ENCODE peak calls at places on chromosomes 6 and 20, in five cellular contexts. Y is ascending aorta; W is EL; G is kidney tubule cell; I is activated CD8-positive, alpha-beta memory T cell treated with anti-CD3 and anti-CD28 coated beads, Interleukin-2, amount 50 U/mL, for 48 hours. V is an unnamed sample.

GRCh38 chr6:40436685-40437604 is 150.2 kb downstream of the LRFN2 start:
- DNase-seq in G (no peak), Y (no peak), I (no peak), W (peak), V (no peak)

GRCh38 chr6:157443066-157443800 is 62.2 kb downstream of the ZDHHC14 start:
- DNase-seq in G (peak), Y (peak), W (peak), I (no peak), V (no peak)

GRCh38 chr6:43119456-43119855 is 43.3 kb downstream of the PTK7 start:
- DNase-seq in W (no peak), G (no peak), I (no peak), Y (no peak), V (no peak)

GRCh38 chr6:118501099-118501498 is 47.0 kb upstream of the PLN start:
- DNase-seq in Y (no peak), W (no peak), I (no peak), G (no peak), V (no peak)

GRCh38 chr6:159788757-159789376 is 535 bp downstream of the TCP1 start:
- DNase-seq in W (peak), G (peak), Y (peak), I (peak), V (no peak)

GRCh38 chr20:44644384-44645131 is 6.9 kb downstream of the ADA start:
- DNase-seq in G (no peak), I (peak), Y (no peak), W (no peak), V (peak)

GRCh38 chr6:5260111-5260620 is 584 bp downstream of the LYRM4 start:
- DNase-seq in Y (no peak), G (peak), W (peak), I (peak), V (peak)

GRCh38 chr6:44342052-44342451 is 398 bp upstream of the SPATS1 start:
- DNase-seq in W (no peak), G (no peak), I (no peak), Y (no peak), V (no peak)

GRCh38 chr20:24936526-24937407 is 12.3 kb upstream of the CST7 start:
- DNase-seq in Y (no peak), G (no peak), I (no peak), W (no peak), V (no peak)

GRCh38 chr20:2365666-2366065 is 15.0 kb upstream of the TGM6 start:
- DNase-seq in W (no peak), G (no peak), Y (no peak), I (no peak), V (no peak)

GRCh38 chr6:125834347-125834746 is 43.6 kb downstream of the NCOA7 start:
- DNase-seq in I (no peak), G (no peak), Y (no peak), W (no peak), V (no peak)

GRCh38 chr6:142941018-142941417 is 4.0 kb downstream of the HIVEP2 start:
- DNase-seq in W (no peak), G (no peak), Y (no peak), I (no peak), V (no peak)

GRCh38 chr6:170393807-170394399 is 87.3 kb downstream of the FAM120B start:
- DNase-seq in W (peak), G (peak), I (peak), Y (no peak), V (no peak)

GRCh38 chr6:155126727-155127439 is 131.8 kb downstream of the TIAM2 start:
- DNase-seq in W (peak), I (peak), G (peak), Y (peak), V (no peak)

GRCh38 chr6:40713002-40713719 is 126.0 kb upstream of the LRFN2 start:
- DNase-seq in W (peak), I (no peak), G (no peak), Y (no peak), V (no peak)

GRCh38 chr20:6053776-6054688 is at the start of gene LRRN4:
- DNase-seq in W (peak), I (no peak), Y (no peak), G (peak), V (no peak)

GRCh38 chr6:43171284-43172126 is 436 bp downstream of the SRF start:
- DNase-seq in W (no peak), G (peak), Y (no peak), I (peak), V (peak)

GRCh38 chr6:79546186-79546585 is 9.0 kb upstream of the LCA5 start:
- DNase-seq in W (peak), G (peak), I (no peak), Y (no peak), V (no peak)

GRCh38 chr20:50837532-50838321 is 42.9 kb downstream of the BCAS4 start:
- DNase-seq in G (no peak), Y (peak), W (peak), I (no peak), V (no peak)

GRCh38 chr6:40719671-40720374 is 132.7 kb upstream of the LRFN2 start:
- DNase-seq in W (peak), Y (no peak), I (no peak), G (peak), V (peak)

GRCh38 chr6:170124836-170125235 is 166.0 kb downstream of the DLL1 start:
- DNase-seq in I (peak), W (no peak), Y (peak), G (peak), V (no peak)

GRCh38 chr6:129031051-129031599 is 148.2 kb downstream of the LAMA2 start:
- DNase-seq in I (no peak), Y (no peak), G (no peak), W (peak), V (no peak)

GRCh38 chr6:3294396-3294795 is 35.6 kb downstream of the PSMG4 start:
- DNase-seq in I (no peak), W (no peak), G (no peak), Y (peak), V (no peak)

GRCh38 chr6:17600527-17601388 is 656 bp downstream of the FAM8A1 start:
- DNase-seq in W (peak), I (peak), Y (peak), G (peak), V (peak)

GRCh38 chr6:26286168-26286854 is 78.7 kb upstream of the BTN3A2 start:
- DNase-seq in W (peak), I (peak), Y (peak), G (peak), V (peak)

GRCh38 chr6:116144590-116144989 is 18.7 kb upstream of the COL10A1 start:
- DNase-seq in G (peak), I (no peak), W (peak), Y (no peak), V (no peak)

GRCh38 chr6:44003345-44004061 is 123.7 kb downstream of the MRPL14 start:
- DNase-seq in W (no peak), I (no peak), G (peak), Y (no peak), V (peak)

GRCh38 chr20:23514848-23515247 is 23.9 kb downstream of the CST8 start:
- DNase-seq in I (no peak), Y (no peak), G (no peak), W (no peak), V (no peak)

GRCh38 chr20:36676701-36677421 is 30.9 kb upstream of the SLA2 start:
- DNase-seq in Y (no peak), G (no peak), W (no peak), I (no peak), V (no peak)

GRCh38 chr20:36116813-36117441 is 37.6 kb upstream of the EPB41L1 start:
- DNase-seq in W (peak), Y (no peak), I (no peak), G (peak), V (no peak)

GRCh38 chr20:10113746-10114145 is 79.0 kb downstream of the ANKEF1 start:
- DNase-seq in G (peak), Y (no peak), W (peak), I (no peak), V (no peak)

V was measured in B cell.